ENCODE peak calls at places on chromosomes 6 and 20, in eight cellular contexts. E, H, J, D, V, Z, N and U are unnamed samples. For H3K4me1, the result is how much of the 10 kb centered on the place peaks cover.

GRCh38 chr20:61739086-61739831 is 326.4 kb downstream of the TAF4 start:
- DNase-seq in H (peak), D (no peak), N (no peak), J (no peak), Z (no peak), E (no peak), V (no peak), U (no peak)

GRCh38 chr20:38187512-38187911 is 22.4 kb upstream of the TGM2 start:
- DNase-seq in V (peak), Z (no peak), D (no peak), H (peak), J (no peak), N (peak), E (no peak), U (no peak)

GRCh38 chr20:9258891-9259290 is 190.0 kb downstream of the PLCB4 start:
- DNase-seq in H (no peak), N (no peak), Z (no peak), D (no peak), V (no peak), E (peak), J (no peak), U (no peak)

GRCh38 chr6:136962661-136963060 is 40.6 kb downstream of the SLC35D3 start:
- DNase-seq in V (no peak), N (no peak), Z (no peak), E (peak), D (peak), J (no peak), H (no peak), U (peak)

GRCh38 chr6:14927398-14927797 is 318.5 kb upstream of the JARID2 start:
- DNase-seq in V (no peak), H (no peak), N (no peak), J (no peak), D (no peak), E (no peak), Z (no peak), U (no peak)

GRCh38 chr6:143677891-143678737 is at the start of gene PHACTR2:
- DNase-seq in J (peak), V (peak), N (peak), Z (peak), H (peak), D (peak), E (peak), U (peak)

GRCh38 chr6:110415297-110415916 is at the start of gene DDO:
- DNase-seq in N (peak), Z (peak), J (peak), H (peak), D (peak), V (peak), E (peak), U (no peak)

GRCh38 chr6:140043357-140043756 is 668.9 kb upstream of the CITED2 start:
- DNase-seq in J (peak), H (no peak), V (peak), Z (peak), N (no peak), E (peak), D (no peak), U (no peak)

GRCh38 chr20:13338097-13338661 is 117.1 kb downstream of the ISM1 start:
- DNase-seq in E (no peak), H (no peak), V (no peak), N (no peak), Z (no peak), J (no peak), D (no peak), U (no peak)

GRCh38 chr6:76615395-76615794 is 542.9 kb upstream of the IMPG1 start:
- DNase-seq in V (no peak), Z (no peak), N (no peak), H (no peak), E (no peak), D (no peak), J (no peak), U (no peak)

GRCh38 chr6:109454483-109455160 is 950 bp downstream of the MICAL1 start:
- DNase-seq in H (peak), J (no peak), Z (no peak), D (no peak), V (peak), E (no peak), N (peak), U (peak)

GRCh38 chr20:49403012-49403411 is 79.5 kb downstream of the KCNB1 start:
- DNase-seq in J (no peak), V (no peak), Z (no peak), E (no peak), N (no peak), H (no peak), D (no peak), U (no peak)

GRCh38 chr6:141107562-141108160 is 1025.1 kb upstream of the GJE1 start:
- DNase-seq in D (no peak), H (no peak), Z (no peak), V (peak), E (peak), N (no peak), J (peak), U (no peak)

GRCh38 chr6:27260339-27260738 is 12.8 kb downstream of the PRSS16 start:
- DNase-seq in N (no peak), J (no peak), E (no peak), V (peak), Z (no peak), D (no peak), H (no peak), U (no peak)

GRCh38 chr6:3341467-3341866 is 82.7 kb downstream of the PSMG4 start:
- DNase-seq in E (no peak), N (peak), V (peak), Z (no peak), H (no peak), J (no peak), D (no peak), U (no peak)

GRCh38 chr6:39078695-39079094 is 30.1 kb downstream of the GLP1R start:
- DNase-seq in Z (no peak), J (no peak), V (no peak), D (no peak), H (no peak), E (no peak), N (no peak), U (no peak)

GRCh38 chr6:30855429-30856069 is 28.8 kb upstream of the DDR1 start:
- DNase-seq in V (no peak), N (no peak), Z (no peak), D (no peak), J (peak), E (no peak), H (no peak), U (no peak)

GRCh38 chr6:41344865-41345264 is 9.5 kb downstream of the NCR2 start:
- DNase-seq in H (no peak), V (no peak), D (no peak), E (no peak), J (no peak), N (no peak), Z (no peak), U (no peak)

GRCh38 chr6:32192608-32193039 is at the start of gene GPSM3:
- DNase-seq in N (no peak), E (peak), V (peak), H (peak), Z (no peak), J (no peak), D (peak), U (no peak)

GRCh38 chr6:48957781-48958180 is 505.3 kb downstream of the MMUT start:
- DNase-seq in E (no peak), D (no peak), N (no peak), V (peak), J (peak), H (no peak), Z (no peak), U (no peak)

GRCh38 chr6:163999475-164000125 is 585.1 kb downstream of the QKI start:
- DNase-seq in V (peak), J (no peak), Z (no peak), D (no peak), E (no peak), N (no peak), H (no peak), U (peak)

GRCh38 chr6:81608776-81609175 is 143.7 kb downstream of the TENT5A start:
- DNase-seq in N (no peak), E (no peak), H (no peak), D (no peak), J (no peak), Z (no peak), V (no peak), U (no peak)

GRCh38 chr6:9197726-9198125 is 762.4 kb upstream of the SLC35B3 start:
- DNase-seq in V (no peak), E (no peak), N (no peak), H (no peak), Z (no peak), D (no peak), J (peak), U (no peak)

GRCh38 chr20:44051661-44052000 is 135.4 kb downstream of the JPH2 start:
- DNase-seq in E (no peak), Z (no peak), H (no peak), J (no peak), D (no peak), N (peak), V (no peak), U (no peak)

GRCh38 chr20:36051318-36052116 is 83.1 kb downstream of the CNBD2 start:
- DNase-seq in V (no peak), E (no peak), D (no peak), Z (no peak), N (no peak), H (no peak), J (no peak), U (no peak)

DNA sequence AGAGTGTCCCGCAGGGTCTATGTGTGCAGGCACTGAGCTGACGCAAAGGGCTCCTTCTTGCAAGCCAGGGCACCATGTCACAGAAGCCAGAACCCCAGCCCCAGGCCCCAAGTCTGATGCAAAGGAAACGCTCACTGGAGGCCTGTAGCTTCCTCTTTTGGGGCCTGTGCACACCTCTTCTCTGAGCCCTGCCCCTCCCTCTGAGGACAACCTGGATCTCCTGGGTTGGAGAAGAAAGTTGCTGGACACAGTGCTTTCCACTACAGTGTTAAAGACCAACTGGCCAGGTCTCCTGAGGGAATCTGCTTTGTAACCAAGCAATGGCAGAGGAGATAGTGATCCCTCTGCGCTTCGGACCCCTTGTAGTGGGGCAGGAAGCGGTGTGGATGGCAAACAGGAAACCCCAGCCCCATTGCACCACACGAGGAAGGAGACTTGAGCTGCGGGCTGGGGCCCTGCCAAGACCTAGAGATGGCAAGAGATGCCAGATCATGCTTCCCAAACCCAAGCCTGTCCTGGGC is 90.0 kb downstream of the PRND start:
- DNase-seq in E (no peak), H (peak), N (peak), D (peak), Z (no peak), V (no peak), J (no peak), U (no peak)
- H3K4me1 ChIP-seq in E (under half), H (half or more), N (under half), D (under half), Z (under half), V (under half), J (under half), U (under half)

DNA sequence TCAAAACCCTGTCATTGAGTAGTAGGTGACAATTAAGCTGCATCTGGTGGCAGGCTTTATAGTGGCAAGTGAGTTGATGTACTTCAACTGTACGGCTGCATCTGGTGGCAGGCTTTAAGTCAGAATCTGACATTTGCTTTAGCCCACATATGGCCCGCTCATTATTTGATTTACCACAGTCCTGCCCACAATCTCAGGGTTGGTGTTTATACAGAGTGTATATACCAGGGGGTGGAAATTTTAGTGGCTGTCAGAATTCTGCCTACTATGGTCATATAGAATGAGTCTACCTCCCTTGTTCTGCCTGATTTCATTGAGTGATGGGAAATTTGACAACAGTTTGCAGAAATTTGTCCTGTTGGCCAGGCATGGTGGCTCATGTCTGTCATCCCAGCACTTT is 112.3 kb downstream of the SMAP1 start:
- DNase-seq in V (no peak), D (no peak), J (no peak), H (no peak), Z (no peak), N (no peak), E (no peak), U (no peak)
- H3K4me1 ChIP-seq in V (under half), D (under half), J (under half), H (under half), Z (under half), N (under half), E (under half), U (under half)

DNA sequence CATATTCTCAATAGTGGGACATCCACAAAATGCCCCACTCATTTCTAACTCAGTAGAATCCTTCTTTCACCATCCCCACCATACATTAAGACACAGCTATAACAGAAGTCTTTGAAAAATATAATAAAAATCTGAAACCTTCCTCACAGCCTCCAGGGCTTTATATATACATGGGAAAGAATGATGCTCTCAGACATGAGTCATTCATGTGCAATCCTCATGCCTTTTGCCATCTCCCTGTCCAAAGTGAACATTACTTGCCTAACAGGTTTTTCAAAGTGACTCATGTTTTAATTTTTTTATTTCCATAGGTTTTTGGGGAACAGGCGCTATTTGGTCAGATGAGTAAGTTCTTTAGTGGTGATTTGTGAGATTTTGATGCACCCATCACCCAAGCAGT is 162.7 kb downstream of the RALGAPA2 start:
- DNase-seq in V (peak), E (no peak), N (no peak), J (peak), H (no peak), D (no peak), Z (no peak), U (no peak)
- H3K4me1 ChIP-seq in V (under half), E (under half), N (under half), J (under half), H (under half), D (under half), Z (under half), U (under half)

DNA sequence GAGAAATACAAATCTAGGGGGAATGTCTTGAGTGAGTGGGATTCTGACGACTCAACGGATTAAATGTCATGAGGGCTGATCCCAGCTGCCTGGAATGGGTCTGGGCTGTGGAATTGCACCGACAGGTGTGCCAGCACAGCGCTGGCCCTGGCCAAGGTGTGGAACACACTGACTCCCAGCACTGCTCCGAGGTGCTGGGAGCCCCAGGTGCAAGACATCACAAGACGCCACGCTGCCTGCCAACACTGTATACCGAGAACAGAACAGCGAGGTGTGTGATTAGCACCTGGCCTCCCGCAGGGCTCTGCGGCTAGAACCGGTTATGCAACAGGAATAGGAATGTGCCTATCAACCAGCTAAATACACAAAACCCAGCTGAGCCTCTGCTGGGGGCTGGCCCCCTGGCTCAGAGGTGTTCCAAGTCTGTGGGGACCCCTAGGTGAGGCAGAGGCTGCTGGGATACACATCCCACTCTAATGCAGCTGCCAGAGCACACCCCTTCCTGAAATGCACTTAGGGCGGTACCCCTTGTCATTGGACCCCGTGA is 24.8 kb upstream of the APMAP start:
- DNase-seq in V (no peak), Z (no peak), N (no peak), J (peak), E (no peak), H (peak), D (no peak), U (no peak)
- H3K4me1 ChIP-seq in V (under half), Z (under half), N (under half), J (under half), E (under half), H (under half), D (half or more), U (under half)

DNA sequence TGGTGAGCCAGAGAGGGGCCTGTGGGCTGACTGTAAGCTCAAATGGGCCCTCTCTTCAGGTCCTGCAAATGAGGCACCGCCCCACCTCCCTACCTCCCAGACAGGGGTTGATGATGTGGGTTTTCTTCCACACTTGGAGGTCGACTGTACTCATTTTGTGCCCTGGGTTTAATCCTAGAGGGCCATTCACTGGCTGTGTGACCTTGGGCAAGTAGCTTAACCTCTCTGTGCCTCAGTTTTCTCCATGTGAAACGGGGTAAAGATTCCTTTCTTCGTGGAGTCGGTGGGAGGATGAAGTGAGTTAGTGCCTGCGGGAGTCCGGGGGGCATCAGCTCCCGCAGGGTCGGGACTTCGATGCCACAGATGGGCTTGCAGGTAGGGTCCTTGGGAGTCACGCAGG is 23.9 kb downstream of the ZBP1 start:
- DNase-seq in J (no peak), Z (no peak), E (no peak), N (no peak), V (no peak), D (no peak), H (peak), U (no peak)
- H3K4me1 ChIP-seq in J (under half), Z (under half), E (under half), N (under half), V (under half), D (under half), H (under half), U (under half)

GRCh38 chr6:122428781-122429180 is 29.3 kb downstream of the HSF2 start:
- DNase-seq in H (no peak), J (no peak), D (no peak), Z (no peak), N (no peak), V (no peak), E (no peak), U (no peak)

GRCh38 chr6:122422614-122423267 is 23.3 kb downstream of the HSF2 start:
- DNase-seq in N (no peak), V (no peak), D (no peak), J (no peak), H (no peak), Z (no peak), E (no peak), U (no peak)

GRCh38 chr6:122422003-122422402 is 22.6 kb downstream of the HSF2 start:
- DNase-seq in Z (no peak), V (no peak), N (no peak), D (no peak), J (no peak), H (no peak), E (no peak), U (no peak)

GRCh38 chr6:122426597-122426996 is 27.1 kb downstream of the HSF2 start:
- DNase-seq in H (no peak), E (no peak), V (no peak), D (no peak), J (peak), Z (no peak), N (no peak), U (no peak)

DNA sequence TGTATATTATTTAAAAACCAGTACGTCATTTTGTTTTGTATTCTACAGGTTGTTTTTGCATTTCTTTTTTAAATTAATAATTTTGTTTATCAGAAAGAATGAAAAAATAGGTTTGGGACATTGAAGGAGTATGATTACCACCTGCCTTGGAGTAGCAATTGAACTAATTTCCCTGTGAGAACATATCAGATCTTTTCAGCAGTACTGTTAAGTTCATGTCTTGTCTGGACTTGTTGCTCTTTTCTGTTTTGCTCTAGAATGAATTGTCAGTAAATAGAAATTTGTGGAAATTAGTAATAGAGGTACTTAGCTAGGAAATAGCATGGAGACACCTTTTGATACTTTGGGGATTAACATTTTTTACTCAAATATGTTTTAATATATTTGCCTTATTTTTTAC is 24.3 kb downstream of the HSF2 start:
- DNase-seq in H (no peak), V (no peak), D (no peak), E (no peak), J (peak), Z (no peak), N (no peak), U (no peak)
- H3K4me1 ChIP-seq in H (under half), V (under half), D (under half), E (under half), J (under half), Z (under half), N (under half), U (under half)

DNA sequence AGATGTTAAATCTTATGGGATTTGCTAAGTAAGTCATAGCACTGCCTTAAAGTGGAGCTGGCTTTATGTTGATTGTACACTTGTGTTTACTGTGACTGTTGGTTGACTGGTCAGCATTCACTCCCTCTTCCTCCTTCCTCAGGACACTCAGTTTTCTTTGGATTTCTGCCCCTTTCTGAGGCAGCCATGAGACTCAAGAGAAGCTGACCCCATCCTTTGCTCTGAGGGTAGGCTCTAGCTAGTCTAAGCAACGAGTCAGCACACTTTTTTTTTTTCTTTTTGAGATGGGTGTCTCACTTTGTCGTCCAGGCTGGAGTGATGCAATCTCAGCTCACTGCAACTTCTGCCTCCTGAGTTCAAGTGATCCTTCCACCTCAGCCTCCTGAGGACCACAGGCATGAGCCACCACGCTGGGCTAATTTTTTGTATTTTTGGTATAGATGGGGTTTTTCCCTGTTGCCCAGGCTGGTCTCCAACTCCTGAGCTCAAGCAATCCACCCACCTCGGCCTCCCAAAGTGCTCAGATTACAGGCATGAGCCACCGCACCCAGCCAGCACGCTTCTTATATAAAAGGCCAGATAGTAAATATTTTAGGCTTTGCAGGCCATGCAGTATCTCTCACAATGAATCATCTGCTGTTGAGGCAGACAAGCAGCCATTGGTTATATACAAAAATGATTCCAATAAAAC is 191.4 kb downstream of the NFATC2 start:
- DNase-seq in D (no peak), J (no peak), H (no peak), V (peak), E (peak), N (no peak), Z (no peak), U (no peak)
- H3K4me1 ChIP-seq in D (under half), J (under half), H (under half), V (under half), E (under half), N (under half), Z (under half), U (under half)